ENCODE peak calls at places on chromosomes 13 and 19, in four cellular contexts. G, E, N and L are unnamed samples.
A peak's percentile ranks its signal among the peaks of the same experiment; 100 is the strongest.

GRCh38 chr13:112333756-112334543 is 42.2 kb upstream of the SPACA7 start:
- DNase-seq in G (no peak), E (no peak), N (no peak), L (no peak)

GRCh38 chr19:13788991-13789390 is 6.3 kb upstream of the ZSWIM4 start:
- DNase-seq in G (no peak), E (no peak), N (peak; percentile 38), L (no peak)

GRCh38 chr19:39941615-39942507 is 7.4 kb upstream of the FCGBP start:
- DNase-seq in G (no peak), E (no peak), N (peak; percentile 55), L (peak; percentile 68)

GRCh38 chr13:56706485-56706884 is 434.2 kb upstream of the PRR20A start:
- DNase-seq in G (no peak), E (no peak), N (no peak), L (no peak)

GRCh38 chr19:6413291-6413690 is 11.3 kb downstream of the KHSRP start:
- DNase-seq in G (no peak), E (no peak), N (no peak), L (no peak)

GRCh38 chr13:110644892-110645521 is 29.7 kb downstream of the NAXD start:
- DNase-seq in G (no peak), E (peak; percentile 87), N (peak; percentile 66), L (no peak)

GRCh38 chr13:50250403-50250802 is 235.2 kb downstream of the KCNRG start:
- DNase-seq in G (no peak), E (no peak), N (no peak), L (no peak)

GRCh38 chr19:17052439-17052838 is 22.8 kb downstream of the HAUS8 start:
- DNase-seq in G (no peak), E (no peak), N (peak; percentile 64), L (no peak)

GRCh38 chr13:23586336-23586735 is 16.1 kb downstream of the TNFRSF19 start:
- DNase-seq in G (no peak), E (no peak), N (no peak), L (no peak)

GRCh38 chr13:73844986-73845385 is 289.2 kb downstream of the KLF12 start:
- DNase-seq in G (no peak), E (no peak), N (no peak), L (no peak)

GRCh38 chr13:43171489-43171888 is 148.1 kb downstream of the DNAJC15 start:
- DNase-seq in G (no peak), E (no peak), N (no peak), L (peak; percentile 26)

GRCh38 chr19:36837902-36838783 is at the start of gene ZNF790:
- DNase-seq in G (peak; percentile 90), E (no peak), N (peak; percentile 88), L (peak; percentile 98)

GRCh38 chr13:99909836-99910619 is 61.5 kb downstream of the ZIC5 start:
- DNase-seq in G (no peak), E (no peak), N (no peak), L (no peak)

GRCh38 chr13:106176103-106176502 is 359.4 kb downstream of the EFNB2 start:
- DNase-seq in G (no peak), E (no peak), N (no peak), L (no peak)

GRCh38 chr13:21402586-21403307 is 56.4 kb downstream of the ZDHHC20 start:
- DNase-seq in G (no peak), E (no peak), N (no peak), L (no peak)

GRCh38 chr13:91360246-91360751 is 12.8 kb downstream of the MIR17HG start:
- DNase-seq in G (no peak), E (no peak), N (no peak), L (no peak)

GRCh38 chr19:17103177-17103576 is 27.6 kb downstream of the MYO9B start:
- DNase-seq in G (no peak), E (peak; percentile 56), N (peak; percentile 36), L (no peak)

GRCh38 chr13:42364613-42365000 is 92.7 kb downstream of the AKAP11 start:
- DNase-seq in G (no peak), E (no peak), N (no peak), L (peak; percentile 66)

GRCh38 chr19:10238172-10238783 is 7.1 kb upstream of the S1PR2 start:
- DNase-seq in G (peak; percentile 80), E (no peak), N (peak; percentile 49), L (peak; percentile 95)

GRCh38 chr19:7710616-7711015 is 8.7 kb upstream of the FCER2 start:
- DNase-seq in G (no peak), E (no peak), N (no peak), L (no peak)

GRCh38 chr13:96947343-96947910 is 46.8 kb downstream of the OXGR1 start:
- DNase-seq in G (no peak), E (no peak), N (no peak), L (peak; percentile 53)

GRCh38 chr13:99991013-99991805 is 9.6 kb downstream of the ZIC2 start:
- DNase-seq in G (no peak), E (no peak), N (no peak), L (peak; percentile 39)

GRCh38 chr13:28583661-28584091 is 75.3 kb upstream of the POMP start:
- DNase-seq in G (no peak), E (no peak), N (no peak), L (no peak)

GRCh38 chr13:95146486-95146885 is 154.8 kb downstream of the ABCC4 start:
- DNase-seq in G (no peak), E (no peak), N (no peak), L (peak; percentile 55)

GRCh38 chr19:29564574-29565005 is 38.8 kb downstream of the VSTM2B start:
- DNase-seq in G (no peak), E (no peak), N (no peak), L (no peak)

GRCh38 chr13:32901994-32902780 is 114.0 kb upstream of the KL start:
- DNase-seq in G (no peak), E (no peak), N (no peak), L (no peak)

GRCh38 chr13:30963794-30964193 is 31.3 kb downstream of the TEX26 start:
- DNase-seq in G (no peak), E (no peak), N (peak; percentile 24), L (no peak)

GRCh38 chr13:110758195-110758594 is 44.7 kb downstream of the ING1 start:
- DNase-seq in G (no peak), E (no peak), N (no peak), L (no peak)

DNA sequence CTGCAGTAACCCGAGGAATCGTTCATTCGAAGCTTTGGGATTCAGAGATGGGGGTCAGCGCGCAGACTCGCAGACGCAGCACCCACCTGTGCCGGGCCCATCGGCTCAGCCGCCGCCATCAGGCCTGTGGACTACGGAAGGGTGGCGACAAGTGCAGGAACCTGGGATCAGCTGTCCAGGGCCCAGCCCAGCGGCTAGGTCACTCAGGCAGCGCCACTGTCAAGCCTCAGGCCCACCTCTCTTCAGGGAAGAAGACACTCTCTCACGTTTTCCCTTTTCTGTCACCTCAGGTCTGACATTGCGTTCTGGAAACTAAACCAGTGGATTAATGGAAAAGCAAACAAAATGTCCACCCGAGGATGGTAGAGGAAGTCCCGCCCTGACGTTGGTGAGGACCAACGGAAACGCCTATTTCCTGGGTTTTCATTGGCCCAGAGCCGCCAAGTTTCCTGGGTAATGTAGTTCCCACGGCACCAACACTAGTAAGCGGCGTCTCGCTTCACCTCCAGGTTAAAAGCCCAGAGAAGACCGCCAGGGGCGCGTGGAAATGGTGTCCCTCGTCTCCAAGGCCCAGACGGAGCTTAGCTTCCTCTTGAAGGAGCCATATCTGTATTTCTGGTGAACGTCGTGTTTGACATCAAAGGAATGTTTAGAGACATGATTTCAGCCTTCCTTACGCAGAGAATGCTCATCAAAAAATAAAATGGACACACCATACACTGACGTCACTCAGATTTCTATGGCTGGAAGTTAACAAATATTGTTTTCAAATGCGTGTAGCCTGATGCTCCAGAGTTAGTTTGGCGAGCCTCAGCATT is at the start of gene ZNF772:
- DNase-seq in G (peak; percentile 92), E (peak; percentile 84), N (peak; percentile 86), L (peak; percentile 97)
- TF ChIP-seq POLR2A in G (no peak), E (peak; percentile 68), N (no peak), L (no peak)

GRCh38 chr19:52172347-52172746 is 926 bp upstream of the ZNF836 start:
- DNase-seq in G (no peak), E (no peak), N (no peak), L (no peak)

GRCh38 chr19:52170304-52170703 is 1.1 kb downstream of the ZNF836 start:
- DNase-seq in G (no peak), E (no peak), N (no peak), L (no peak)

GRCh38 chr19:52171321-52172169 is at the start of gene ZNF836:
- DNase-seq in G (peak; percentile 95), E (peak; percentile 73), N (peak; percentile 94), L (peak; percentile 97)

GRCh38 chr19:52176574-52176973 is 5.2 kb upstream of the ZNF836 start:
- DNase-seq in G (no peak), E (no peak), N (no peak), L (no peak)

DNA sequence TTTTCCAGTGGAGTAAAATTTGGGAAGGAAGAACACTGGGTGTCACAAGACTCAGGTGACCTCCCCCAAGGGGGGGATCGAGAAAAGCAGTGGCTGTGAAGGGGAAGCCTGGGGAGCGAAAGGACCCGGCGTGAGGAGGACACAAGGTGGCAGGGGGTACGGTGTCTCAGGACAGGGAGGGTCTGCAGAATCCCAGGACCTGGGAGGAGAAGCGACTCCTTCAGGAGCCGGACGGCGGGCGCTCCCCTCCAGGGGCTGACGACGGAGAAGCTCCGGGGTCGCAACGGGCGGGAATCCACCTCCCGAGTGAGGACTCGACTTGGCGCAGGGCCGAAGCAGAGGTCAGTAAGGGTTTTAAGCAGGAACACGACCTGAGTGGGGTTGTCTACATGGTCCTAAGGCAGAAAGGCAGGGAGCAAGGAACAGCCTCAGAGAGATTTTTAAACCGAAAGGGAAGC is 529 bp downstream of the ZNF836 start:
- DNase-seq in G (peak; percentile 75), E (no peak), N (peak; percentile 27), L (no peak)
- H3K27ac ChIP-seq in G (peak overlapping the region; percentile 84), E (no peak overlapping the region), N (peak overlapping the region; percentile 87), L (peak overlapping the region; percentile 90)

GRCh38 chr13:48602296-48603040 is 51.3 kb upstream of the CYSLTR2 start:
- DNase-seq in G (no peak), E (no peak), N (no peak), L (peak; percentile 75)
- TF ChIP-seq POLR2AphosphoS5 in G (no peak), E (no peak), N (no peak), L (no peak)

DNA sequence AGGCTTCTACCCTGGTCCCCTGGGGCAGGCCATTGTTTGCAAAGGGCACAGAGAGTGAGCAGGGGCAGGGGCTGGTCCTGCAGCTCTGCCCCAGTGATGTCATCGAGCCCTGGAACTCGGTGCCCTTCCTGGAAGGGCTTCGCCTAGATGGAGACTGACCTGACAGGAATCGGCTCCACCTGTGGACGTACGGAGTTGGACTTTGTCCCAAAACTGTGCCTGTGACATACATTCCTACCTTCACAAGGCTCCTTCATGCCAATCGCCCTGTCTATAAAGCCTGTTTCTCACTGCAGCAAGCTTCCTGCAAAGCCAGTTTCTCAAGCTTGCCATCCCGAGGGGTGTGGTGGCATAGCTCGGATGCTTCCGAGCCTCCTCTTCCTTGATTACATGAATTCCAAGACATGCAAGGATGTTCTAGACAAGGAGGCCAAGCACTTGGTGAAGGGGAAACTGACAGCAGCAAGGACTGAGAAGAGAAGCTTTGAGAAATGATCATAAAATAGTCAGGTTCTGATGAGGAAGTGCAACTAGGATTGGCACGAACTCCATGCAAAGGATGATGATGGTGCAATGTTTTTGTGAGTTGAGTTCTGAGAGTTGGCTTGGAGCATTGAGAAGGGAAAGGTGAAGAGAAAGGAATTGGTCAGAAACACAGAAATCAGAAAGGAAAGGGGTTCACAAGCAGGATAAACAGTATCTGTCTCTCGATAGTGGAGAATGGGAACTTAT is 73.6 kb upstream of the STK24 start:
- DNase-seq in G (no peak), E (no peak), N (peak; percentile 92), L (no peak)
- TF ChIP-seq POLR2A in G (no peak), E (no peak), N (peak; percentile 10), L (no peak)

GRCh38 chr19:4389511-4390016 is 10.8 kb downstream of the SH3GL1 start:
- DNase-seq in G (no peak), E (no peak), N (no peak), L (no peak)
- H3K27ac ChIP-seq in G (peak overlapping the region; percentile 80), E (no peak overlapping the region), N (peak overlapping the region; percentile 69), L (peak overlapping the region; percentile 79)